ENCODE peak calls at places on chromosomes 1 and 21, in ten cellular contexts. I is fibroblast of lung, P is left ventricle myocardium inferior, K is foreskin keratinocyte, Z is right lobe of liver, S is stomach, T is ovary, N is activated B cell treated with CpG ODN at 0.5 μM for 24 hours, R is esophagus squamous epithelium, A is HL-60. E is an unnamed sample.

GRCh38 chr1:1240348-1240732 is 6.2 kb downstream of the C1QTNF12 start:
- DNase-seq in K (no peak), Z (no peak), I (no peak), R (no peak), A (no peak), N (no peak), T (no peak), S (no peak), P (no peak), E (no peak)

GRCh38 chr1:112576240-112576639 is 42.7 kb downstream of the ST7L start:
- DNase-seq in T (no peak), I (no peak), N (no peak), Z (no peak), R (no peak), K (no peak), A (no peak), P (no peak), S (no peak), E (no peak)

GRCh38 chr1:1954831-1955441 is 35.9 kb upstream of the TMEM52 start:
- DNase-seq in A (no peak), R (no peak), S (no peak), K (no peak), Z (no peak), I (no peak), P (no peak), N (no peak), T (no peak), E (no peak)

GRCh38 chr21:15651172-15651571 is 78.6 kb upstream of the USP25 start:
- DNase-seq in N (no peak), R (no peak), K (no peak), I (peak; percentile 30), T (no peak), S (no peak), P (no peak), A (no peak), Z (no peak), E (no peak)

GRCh38 chr1:214282696-214283225 is 1.8 kb downstream of the SMYD2 start:
- DNase-seq in R (no peak), A (no peak), S (no peak), I (no peak), Z (no peak), K (no peak), T (no peak), N (no peak), P (no peak), E (no peak)

GRCh38 chr1:219810451-219810850 is 117.9 kb downstream of the SLC30A10 start:
- DNase-seq in Z (no peak), P (no peak), R (no peak), T (no peak), I (no peak), K (no peak), A (no peak), S (no peak), N (no peak), E (no peak)

GRCh38 chr1:97192872-97193572 is 471.4 kb downstream of the PTBP2 start:
- DNase-seq in T (no peak), P (no peak), S (peak; percentile 55), A (no peak), I (peak; percentile 98), K (peak; percentile 76), Z (no peak), R (no peak), N (no peak), E (no peak)

GRCh38 chr1:234643111-234643849 is 33.3 kb upstream of the IRF2BP2 start:
- DNase-seq in N (no peak), R (no peak), S (peak; percentile 77), Z (peak; percentile 85), P (no peak), T (no peak), K (no peak), A (no peak), I (no peak), E (no peak)

GRCh38 chr1:209074575-209075250 is 508.8 kb upstream of the CAMK1G start:
- DNase-seq in Z (no peak), R (no peak), I (no peak), T (no peak), A (no peak), S (no peak), P (no peak), N (no peak), K (no peak), E (no peak)

GRCh38 chr1:184563308-184563707 is 176.5 kb downstream of the C1orf21 start:
- DNase-seq in R (no peak), P (no peak), T (no peak), N (no peak), S (no peak), A (no peak), I (peak; percentile 13), K (no peak), Z (no peak), E (no peak)

GRCh38 chr1:204344665-204345064 is 15.1 kb downstream of the PLEKHA6 start:
- DNase-seq in A (no peak), S (no peak), R (no peak), I (no peak), Z (no peak), K (no peak), N (no peak), T (no peak), P (no peak), E (no peak)

GRCh38 chr21:25733859-25734653 is 648 bp downstream of the ATP5PF start:
- DNase-seq in I (peak; percentile 48), P (no peak), Z (peak; percentile 51), R (no peak), S (no peak), N (no peak), T (no peak), A (peak; percentile 22), K (no peak), E (no peak)

GRCh38 chr1:78834201-78834741 is 172.3 kb downstream of the ADGRL4 start:
- DNase-seq in K (no peak), I (peak; percentile 26), T (no peak), N (no peak), S (no peak), P (no peak), Z (no peak), R (no peak), A (no peak), E (no peak)

GRCh38 chr1:19067187-19067911 is 110.9 kb upstream of the IFFO2 start:
- DNase-seq in P (no peak), K (no peak), S (peak; percentile 65), R (no peak), T (no peak), N (no peak), A (no peak), Z (peak; percentile 91), I (no peak), E (no peak)

GRCh38 chr1:62823556-62823955 is 39.6 kb downstream of the ATG4C start:
- DNase-seq in N (no peak), R (no peak), K (no peak), Z (no peak), P (no peak), S (no peak), I (peak; percentile 79), T (no peak), A (no peak), E (no peak)

GRCh38 chr1:41499591-41499990 is 15.1 kb upstream of the EDN2 start:
- DNase-seq in S (no peak), K (no peak), R (no peak), Z (no peak), P (no peak), I (no peak), T (no peak), A (no peak), N (no peak), E (no peak)

GRCh38 chr21:45511007-45511406 is 31.2 kb downstream of the SLC19A1 start:
- DNase-seq in I (no peak), T (peak; percentile 16), K (no peak), P (peak; percentile 4), A (no peak), N (no peak), Z (peak; percentile 20), S (no peak), R (no peak), E (no peak)

GRCh38 chr21:36047139-36047538 is 13.2 kb downstream of the SETD4 start:
- DNase-seq in A (no peak), P (no peak), Z (no peak), K (no peak), R (no peak), S (no peak), N (no peak), T (no peak), I (no peak), E (no peak)
- TF ChIP-seq CTCF in A (no peak), P (no peak), Z (no peak), K (no peak), R (no peak), S (no peak), N (no peak), T (no peak), I (no peak), E (no peak)

GRCh38 chr1:227432981-227433380 is 114.7 kb upstream of the CDC42BPA start:
- DNase-seq in S (no peak), N (no peak), Z (no peak), T (no peak), R (no peak), I (no peak), P (no peak), K (no peak), A (no peak), E (no peak)

GRCh38 chr1:227440167-227440566 is 121.9 kb upstream of the CDC42BPA start:
- DNase-seq in P (no peak), K (no peak), A (no peak), N (no peak), S (no peak), T (no peak), I (no peak), Z (no peak), R (no peak), E (no peak)

GRCh38 chr1:227433663-227434062 is 115.4 kb upstream of the CDC42BPA start:
- DNase-seq in A (no peak), P (no peak), R (no peak), N (no peak), T (no peak), K (no peak), S (no peak), Z (no peak), I (no peak), E (no peak)

GRCh38 chr1:227434808-227435207 is 116.5 kb upstream of the CDC42BPA start:
- DNase-seq in N (no peak), R (no peak), A (no peak), P (no peak), T (no peak), I (no peak), S (no peak), K (no peak), Z (no peak), E (no peak)

GRCh38 chr1:227437495-227438008 is 119.3 kb upstream of the CDC42BPA start:
- DNase-seq in S (no peak), A (no peak), T (no peak), R (no peak), N (no peak), I (peak; percentile 57), K (no peak), P (no peak), Z (no peak), E (no peak)
- TF ChIP-seq CTCF in S (peak; percentile 31), A (no peak), T (peak; percentile 54), R (no peak), N (no peak), I (peak; percentile 27), K (peak; percentile 73), P (peak; percentile 67), Z (peak; percentile 52), E (peak; percentile 77)

GRCh38 chr1:101520302-101520701 is 283.5 kb downstream of the S1PR1 start:
- DNase-seq in S (no peak), I (peak; percentile 18), T (no peak), P (no peak), R (no peak), A (no peak), N (no peak), Z (no peak), K (no peak), E (peak; percentile 11)
- TF ChIP-seq CTCF in S (peak; percentile 30), I (peak; percentile 88), T (no peak), P (peak; percentile 73), R (peak; percentile 36), A (peak; percentile 56), N (no peak), Z (peak; percentile 77), K (peak; percentile 82), E (peak; percentile 92)

GRCh38 chr1:69787151-69787550 is 219.4 kb downstream of the LRRC7 start:
- DNase-seq in P (no peak), A (no peak), N (no peak), Z (no peak), K (no peak), T (no peak), I (no peak), S (no peak), R (no peak), E (no peak)
- TF ChIP-seq CTCF in P (no peak), A (no peak), N (no peak), Z (no peak), K (no peak), T (no peak), I (no peak), S (no peak), R (no peak), E (no peak)

E was measured in D721Med.